ENCODE peak calls at places on chromosome 12, in seven cellular contexts. A is brain microvascular endothelial cell; C is stimulated activated naive CD4-positive, alpha-beta T cell; F is activated T-cell treated with anti-CD3 and anti-CD28 coated beads for 1 hour; Q is neural progenitor cell; R is AG08395; V is T-helper 2 cell. X is an unnamed sample.

GRCh38 chr12:33115716-33116115 is 219.1 kb upstream of the PKP2 start:
- DNase-seq in A (no peak), C (no peak), F (no peak), Q (no peak), R (no peak), V (no peak), X (no peak)

GRCh38 chr12:118061876-118062791 is 1.2 kb upstream of the WSB2 start:
- DNase-seq in A (no peak), C (no peak), F (no peak), Q (peak; percentile 70), R (peak; percentile 84), V (no peak), X (no peak)

GRCh38 chr12:6201775-6202292 is 1.6 kb downstream of the CD9 start:
- DNase-seq in A (no peak), C (no peak), F (no peak), Q (no peak), R (no peak), V (no peak), X (no peak)

GRCh38 chr12:118377891-118378470 is 1.6 kb downstream of the SUDS3 start:
- DNase-seq in A (peak; percentile 50), C (peak; percentile 73), F (peak; percentile 73), Q (peak; percentile 50), R (peak; percentile 71), V (peak; percentile 61), X (peak; percentile 60)

GRCh38 chr12:52837341-52837741 is 3.2 kb upstream of the KRT79 start:
- DNase-seq in A (peak; percentile 92), C (no peak), F (no peak), Q (no peak), R (peak; percentile 81), V (no peak), X (no peak)

GRCh38 chr12:94174576-94174975 is 26.2 kb downstream of the PLXNC1 start:
- DNase-seq in A (no peak), C (peak; percentile 4), F (no peak), Q (no peak), R (no peak), V (no peak), X (no peak)

GRCh38 chr12:17975763-17976162 is 114.2 kb downstream of the RERGL start:
- DNase-seq in A (no peak), C (no peak), F (no peak), Q (no peak), R (no peak), V (no peak), X (no peak)

GRCh38 chr12:114835031-114835430 is 151.1 kb upstream of the TBX3 start:
- DNase-seq in A (peak; percentile 57), C (no peak), F (no peak), Q (no peak), R (peak; percentile 70), V (no peak), X (no peak)

GRCh38 chr12:30816742-30817465 is 62.2 kb upstream of the CAPRIN2 start:
- DNase-seq in A (no peak), C (no peak), F (no peak), Q (no peak), R (no peak), V (no peak), X (no peak)

GRCh38 chr12:95884998-95885397 is 26.2 kb downstream of the SNRPF start:
- DNase-seq in A (no peak), C (no peak), F (no peak), Q (no peak), R (no peak), V (no peak), X (no peak)

GRCh38 chr12:96698965-96699364 is 208.1 kb upstream of the NEDD1 start:
- DNase-seq in A (no peak), C (no peak), F (no peak), Q (no peak), R (no peak), V (no peak), X (no peak)

GRCh38 chr12:11959117-11959823 is 111.5 kb upstream of the BCL2L14 start:
- DNase-seq in A (peak; percentile 42), C (no peak), F (no peak), Q (no peak), R (no peak), V (no peak), X (no peak)

GRCh38 chr12:40032433-40033259 is 73.2 kb downstream of the SLC2A13 start:
- DNase-seq in A (no peak), C (no peak), F (no peak), Q (peak; percentile 53), R (no peak), V (no peak), X (no peak)

GRCh38 chr12:53523131-53523530 is 15.8 kb upstream of the NPFF start:
- DNase-seq in A (no peak), C (no peak), F (no peak), Q (no peak), R (no peak), V (no peak), X (no peak)

GRCh38 chr12:49565119-49565955 is 2.6 kb downstream of the MCRS1 start:
- DNase-seq in A (no peak), C (no peak), F (no peak), Q (no peak), R (no peak), V (no peak), X (no peak)

GRCh38 chr12:62792526-62792925 is 142.4 kb downstream of the PPM1H start:
- DNase-seq in A (no peak), C (no peak), F (no peak), Q (no peak), R (no peak), V (no peak), X (no peak)

GRCh38 chr12:111405856-111406473 is at the start of gene SH2B3:
- DNase-seq in A (no peak), C (peak; percentile 93), F (peak; percentile 64), Q (no peak), R (no peak), V (peak; percentile 77), X (no peak)

GRCh38 chr12:34291001-34291400 is 268.7 kb downstream of the ALG10 start:
- DNase-seq in A (no peak), C (no peak), F (no peak), Q (no peak), R (no peak), V (no peak), X (peak; percentile 9)

GRCh38 chr12:75177997-75178396 is 31.6 kb downstream of the KCNC2 start:
- DNase-seq in A (peak; percentile 72), C (no peak), F (no peak), Q (no peak), R (peak; percentile 74), V (no peak), X (no peak)

GRCh38 chr12:16670456-16671050 is 64.6 kb upstream of the LMO3 start:
- DNase-seq in A (no peak), C (no peak), F (no peak), Q (no peak), R (no peak), V (no peak), X (no peak)

GRCh38 chr12:124898200-124898950 is 16.1 kb downstream of the UBC start:
- DNase-seq in A (no peak), C (peak; percentile 72), F (peak; percentile 48), Q (peak; percentile 45), R (peak; percentile 62), V (peak; percentile 56), X (no peak)

GRCh38 chr12:20398720-20399119 is 30.4 kb downstream of the PDE3A start:
- DNase-seq in A (no peak), C (no peak), F (no peak), Q (no peak), R (no peak), V (no peak), X (no peak)

GRCh38 chr12:113276306-113276705 is 55.0 kb downstream of the TPCN1 start:
- DNase-seq in A (no peak), C (no peak), F (no peak), Q (no peak), R (no peak), V (no peak), X (no peak)

GRCh38 chr12:21065845-21066244 is 65.1 kb upstream of the SLCO1B1 start:
- DNase-seq in A (peak; percentile 42), C (no peak), F (no peak), Q (peak; percentile 4), R (no peak), V (no peak), X (no peak)

GRCh38 chr12:12439636-12440035 is 82.8 kb downstream of the BORCS5 start:
- DNase-seq in A (peak; percentile 79), C (no peak), F (no peak), Q (no peak), R (no peak), V (no peak), X (no peak)

GRCh38 chr12:77204055-77204454 is 138.7 kb upstream of the E2F7 start:
- DNase-seq in A (peak; percentile 18), C (no peak), F (no peak), Q (peak; percentile 34), R (no peak), V (no peak), X (no peak)

GRCh38 chr12:108305520-108305919 is 33.6 kb downstream of the CMKLR1 start:
- DNase-seq in A (peak; percentile 87), C (no peak), F (no peak), Q (no peak), R (peak; percentile 89), V (no peak), X (no peak)

GRCh38 chr12:71865757-71866536 is 26.4 kb downstream of the TBC1D15 start:
- DNase-seq in A (no peak), C (no peak), F (no peak), Q (no peak), R (no peak), V (no peak), X (no peak)

GRCh38 chr12:47942327-47943230 is 20.8 kb upstream of the TMEM106C start:
- DNase-seq in A (no peak), C (peak; percentile 32), F (peak; percentile 49), Q (peak; percentile 49), R (no peak), V (peak; percentile 43), X (no peak)

GRCh38 chr12:49201595-49202295 is 12.9 kb upstream of the TUBA1A start:
- DNase-seq in A (peak; percentile 92), C (peak; percentile 11), F (no peak), Q (peak; percentile 54), R (no peak), V (no peak), X (no peak)

GRCh38 chr12:10301103-10301502 is 6.6 kb upstream of the KLRD1 start:
- DNase-seq in A (peak; percentile 16), C (no peak), F (no peak), Q (no peak), R (no peak), V (no peak), X (no peak)

GRCh38 chr12:1776139-1776975 is 44.0 kb upstream of the LRTM2 start:
- DNase-seq in A (peak; percentile 79), C (no peak), F (no peak), Q (peak; percentile 12), R (peak; percentile 80), V (no peak), X (no peak)

GRCh38 chr12:88093573-88093972 is 48.3 kb downstream of the CEP290 start:
- DNase-seq in A (no peak), C (no peak), F (no peak), Q (no peak), R (no peak), V (no peak), X (no peak)

GRCh38 chr12:96578526-96579125 is 89.2 kb downstream of the CFAP54 start:
- DNase-seq in A (no peak), C (peak; percentile 60), F (no peak), Q (peak; percentile 77), R (peak; percentile 60), V (no peak), X (no peak)

GRCh38 chr12:132145334-132145733 is 1.1 kb downstream of the NOC4L start:
- DNase-seq in A (no peak), C (no peak), F (no peak), Q (no peak), R (no peak), V (no peak), X (no peak)

GRCh38 chr12:26123482-26123980 is 1.3 kb downstream of the BHLHE41 start:
- DNase-seq in A (no peak), C (peak; percentile 14), F (no peak), Q (no peak), R (no peak), V (no peak), X (no peak)

GRCh38 chr12:131090254-131091210 is 136.8 kb downstream of the ADGRD1 start:
- DNase-seq in A (no peak), C (no peak), F (no peak), Q (no peak), R (no peak), V (peak; percentile 1), X (no peak)

X was measured in progenitor cell of endocrine pancreas.